ENCODE peak calls at places on chromosomes 3 and 15, in five cellular contexts. One of them, this sample, is unnamed.

GRCh38 chr3:167886690-167887089 is 151.2 kb downstream of the SERPINI1 start:
- DNase-seq in Right ventricle myocardium superior: no peak
- DNase-seq in cardiac septum: no peak
- DNase-seq in dermis microvascular lymphatic vessel endothelial cell: no peak
- DNase-seq in neural crest cell: no peak
- DNase-seq in this sample: no peak

GRCh38 chr3:19632099-19633074 is 301.6 kb downstream of the EFHB start:
- DNase-seq in Right ventricle myocardium superior: no peak
- DNase-seq in cardiac septum: no peak
- DNase-seq in dermis microvascular lymphatic vessel endothelial cell: no peak
- DNase-seq in neural crest cell: no peak
- DNase-seq in this sample: no peak

GRCh38 chr15:85583404-85584390 is 203.3 kb downstream of the AKAP13 start:
- DNase-seq in Right ventricle myocardium superior: no peak
- DNase-seq in cardiac septum: no peak
- DNase-seq in dermis microvascular lymphatic vessel endothelial cell: no peak
- DNase-seq in neural crest cell: peak; percentile 5
- DNase-seq in this sample: no peak

GRCh38 chr15:68479406-68479805 is 47.4 kb upstream of the ITGA11 start:
- DNase-seq in Right ventricle myocardium superior: peak; percentile 62
- DNase-seq in cardiac septum: no peak
- DNase-seq in dermis microvascular lymphatic vessel endothelial cell: no peak
- DNase-seq in neural crest cell: no peak
- DNase-seq in this sample: no peak

GRCh38 chr3:149816986-149817385 is 4.0 kb downstream of the RNF13 start:
- DNase-seq in Right ventricle myocardium superior: no peak
- DNase-seq in cardiac septum: no peak
- DNase-seq in dermis microvascular lymphatic vessel endothelial cell: no peak
- DNase-seq in neural crest cell: no peak
- DNase-seq in this sample: no peak

GRCh38 chr15:39504812-39505211 is 76.1 kb upstream of the THBS1 start:
- DNase-seq in Right ventricle myocardium superior: no peak
- DNase-seq in cardiac septum: no peak
- DNase-seq in dermis microvascular lymphatic vessel endothelial cell: no peak
- DNase-seq in neural crest cell: no peak
- DNase-seq in this sample: no peak

GRCh38 chr15:51343466-51343865 is 2.0 kb downstream of the GLDN start:
- DNase-seq in Right ventricle myocardium superior: no peak
- DNase-seq in cardiac septum: no peak
- DNase-seq in dermis microvascular lymphatic vessel endothelial cell: no peak
- DNase-seq in neural crest cell: no peak
- DNase-seq in this sample: no peak

GRCh38 chr3:157807286-157807685 is 298.9 kb downstream of the SHOX2 start:
- DNase-seq in Right ventricle myocardium superior: no peak
- DNase-seq in cardiac septum: no peak
- DNase-seq in dermis microvascular lymphatic vessel endothelial cell: no peak
- DNase-seq in neural crest cell: no peak
- DNase-seq in this sample: no peak

GRCh38 chr3:125479091-125479490 is 40.9 kb downstream of the SNX4 start:
- DNase-seq in Right ventricle myocardium superior: no peak
- DNase-seq in cardiac septum: no peak
- DNase-seq in dermis microvascular lymphatic vessel endothelial cell: no peak
- DNase-seq in neural crest cell: no peak
- DNase-seq in this sample: no peak

GRCh38 chr3:148606979-148607378 is 90.7 kb upstream of the AGTR1 start:
- DNase-seq in Right ventricle myocardium superior: peak; percentile 36
- DNase-seq in cardiac septum: no peak
- DNase-seq in dermis microvascular lymphatic vessel endothelial cell: no peak
- DNase-seq in neural crest cell: no peak
- DNase-seq in this sample: no peak

GRCh38 chr3:85030052-85030451 is 71.3 kb downstream of the CADM2 start:
- DNase-seq in Right ventricle myocardium superior: no peak
- DNase-seq in cardiac septum: no peak
- DNase-seq in dermis microvascular lymphatic vessel endothelial cell: no peak
- DNase-seq in neural crest cell: no peak
- DNase-seq in this sample: no peak

GRCh38 chr3:111621535-111621934 is 26.4 kb upstream of the ZBED2 start:
- DNase-seq in Right ventricle myocardium superior: no peak
- DNase-seq in cardiac septum: no peak
- DNase-seq in dermis microvascular lymphatic vessel endothelial cell: no peak
- DNase-seq in neural crest cell: peak; percentile 42
- DNase-seq in this sample: no peak

GRCh38 chr3:30073622-30074021 is 532.8 kb upstream of the TGFBR2 start:
- DNase-seq in Right ventricle myocardium superior: no peak
- DNase-seq in cardiac septum: no peak
- DNase-seq in dermis microvascular lymphatic vessel endothelial cell: no peak
- DNase-seq in neural crest cell: no peak
- DNase-seq in this sample: no peak

GRCh38 chr15:66226736-66227135 is 26.8 kb downstream of the MEGF11 start:
- DNase-seq in Right ventricle myocardium superior: no peak
- DNase-seq in cardiac septum: no peak
- DNase-seq in dermis microvascular lymphatic vessel endothelial cell: no peak
- DNase-seq in neural crest cell: no peak
- DNase-seq in this sample: peak; percentile 29